ENCODE peak calls at places on chromosomes 4 and X, in nine cellular contexts. I, H, D, E, Z, C, L, Q and R are unnamed samples.

GRCh38 chr4:154604696-154605200 is 7.7 kb downstream of the FGG start:
- DNase-seq in I (no peak), E (no peak), L (no peak), Z (no peak), C (no peak), D (no peak), H (no peak), Q (no peak), R (no peak)

GRCh38 chr4:54668031-54668611 is 10.4 kb downstream of the KIT start:
- DNase-seq in Q (no peak), D (no peak), H (no peak), L (no peak), C (no peak), Z (no peak), E (no peak), I (no peak), R (no peak)

GRCh38 chr4:140826701-140827027 is 70.5 kb upstream of the TBC1D9 start:
- DNase-seq in H (no peak), Z (no peak), C (no peak), D (no peak), L (no peak), Q (no peak), E (no peak), I (no peak), R (no peak)

GRCh38 chrX:120819126-120819525 is 56.5 kb downstream of the CT47B1 start:
- DNase-seq in Q (no peak), H (no peak), E (no peak), D (no peak), I (no peak), Z (no peak), L (no peak), C (no peak), R (no peak)

GRCh38 chr4:105709081-105709450 is 482 bp downstream of the GSTCD start:
- DNase-seq in Q (no peak), E (peak; percentile 3), C (no peak), L (peak; percentile 6), I (no peak), D (peak; percentile 11), H (no peak), Z (no peak), R (peak; percentile 9)

GRCh38 chr4:8157944-8158709 is 486 bp downstream of the ABLIM2 start:
- DNase-seq in L (no peak), E (no peak), H (no peak), I (no peak), D (no peak), Q (no peak), C (no peak), Z (no peak), R (no peak)

GRCh38 chr4:40629401-40630334 is at the start of gene RBM47:
- DNase-seq in Q (peak; percentile 87), C (no peak), H (peak; percentile 33), Z (peak; percentile 61), I (no peak), D (peak; percentile 31), L (peak; percentile 50), E (no peak), R (peak; percentile 29)

GRCh38 chrX:153434801-153435200 is 11.1 kb downstream of the TREX2 start:
- DNase-seq in C (no peak), Q (no peak), I (no peak), Z (no peak), E (no peak), D (no peak), H (no peak), L (no peak), R (no peak)

GRCh38 chr4:168716411-168717129 is 219.7 kb downstream of the PALLD start:
- DNase-seq in H (no peak), L (no peak), Q (no peak), E (no peak), D (no peak), C (no peak), I (no peak), Z (peak; percentile 32), R (no peak)

GRCh38 chr4:116343809-116344208 is 741.6 kb downstream of the TRAM1L1 start:
- DNase-seq in D (no peak), C (no peak), Q (no peak), E (no peak), Z (no peak), H (no peak), I (no peak), L (no peak), R (no peak)

GRCh38 chr4:104393649-104394048 is 101.0 kb downstream of the CXXC4 start:
- DNase-seq in L (no peak), E (no peak), D (no peak), H (no peak), Z (no peak), Q (no peak), C (no peak), I (no peak), R (no peak)

GRCh38 chr4:47722176-47722575 is 115.7 kb downstream of the CORIN start:
- DNase-seq in L (no peak), C (no peak), E (no peak), H (no peak), Z (no peak), I (no peak), Q (no peak), D (no peak), R (no peak)

GRCh38 chr4:140556372-140557085 is 12.2 kb downstream of the UCP1 start:
- DNase-seq in H (no peak), D (no peak), L (no peak), C (no peak), Z (no peak), Q (no peak), I (no peak), E (no peak), R (no peak)

GRCh38 chr4:118327554-118328241 is 25.1 kb downstream of the PRSS12 start:
- DNase-seq in H (no peak), E (no peak), C (no peak), D (no peak), Q (no peak), L (no peak), I (no peak), Z (no peak), R (no peak)

GRCh38 chr4:99117876-99118693 is 26.0 kb downstream of the ADH4 start:
- DNase-seq in I (no peak), L (no peak), E (no peak), Z (no peak), C (no peak), Q (no peak), D (no peak), H (peak; percentile 3), R (no peak)

GRCh38 chr4:73653695-73654106 is 33.5 kb upstream of the RASSF6 start:
- DNase-seq in H (peak; percentile 8), E (peak; percentile 34), C (no peak), D (no peak), L (peak; percentile 33), Z (no peak), I (peak; percentile 67), Q (no peak), R (no peak)

GRCh38 chr4:162523171-162523570 is 359.4 kb upstream of the FSTL5 start:
- DNase-seq in C (no peak), I (no peak), L (no peak), Q (no peak), Z (no peak), H (no peak), D (no peak), E (no peak), R (no peak)

GRCh38 chr4:43251760-43252317 is 359.3 kb downstream of the GRXCR1 start:
- DNase-seq in C (no peak), Q (no peak), L (no peak), I (no peak), Z (no peak), D (no peak), E (no peak), H (no peak), R (no peak)

GRCh38 chr4:147969573-147969972 is 237.7 kb downstream of the ARHGAP10 start:
- DNase-seq in L (no peak), C (no peak), Z (no peak), I (no peak), Q (peak; percentile 65), E (no peak), H (no peak), D (no peak), R (no peak)
- TF ChIP-seq POLR2A in L (no peak), C (no peak), Z (no peak), I (no peak), Q (no peak), E (no peak), H (no peak), D (no peak), R (no peak)

GRCh38 chr4:153467154-153467896 is 1.2 kb downstream of the TMEM131L start:
- DNase-seq in L (peak; percentile 39), C (no peak), H (peak; percentile 68), D (peak; percentile 72), E (peak; percentile 22), Z (no peak), I (peak; percentile 68), Q (peak; percentile 63), R (peak; percentile 12)
- TF ChIP-seq POLR2A in L (no peak), C (no peak), H (peak; percentile 65), D (peak; percentile 66), E (no peak), Z (no peak), I (peak; percentile 41), Q (no peak), R (no peak)

DNA sequence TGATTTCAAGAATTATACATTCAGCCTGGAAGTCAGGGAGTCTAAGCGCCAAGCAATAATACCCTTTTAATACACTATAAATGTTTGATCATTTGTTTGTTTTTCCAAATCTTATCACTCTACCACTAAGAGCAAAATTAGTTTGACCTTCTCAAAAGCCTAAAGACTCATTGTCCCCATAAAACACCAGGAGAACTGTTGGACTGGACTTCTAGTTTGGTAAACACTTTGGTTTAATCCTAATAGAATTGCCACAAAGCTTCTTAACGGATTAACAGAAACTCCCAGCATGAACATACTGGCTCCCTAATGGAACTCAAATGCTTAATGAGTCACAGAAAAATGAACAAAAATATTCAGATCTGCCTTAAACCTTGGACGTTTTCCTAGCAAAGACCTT is 34.9 kb downstream of the SYTL5 start:
- DNase-seq in D (no peak), Z (no peak), I (no peak), H (no peak), L (no peak), E (no peak), C (no peak), Q (no peak), R (no peak)
- TF ChIP-seq POLR2A in D (no peak), Z (no peak), I (no peak), H (no peak), L (no peak), E (no peak), C (no peak), Q (no peak), R (no peak)

GRCh38 chrX:129963729-129964128 is 18.7 kb upstream of the BCORL1 start:
- DNase-seq in L (no peak), Q (no peak), H (no peak), E (no peak), Z (no peak), C (no peak), I (no peak), D (no peak), R (no peak)

GRCh38 chrX:129959493-129959832 is 23.0 kb upstream of the BCORL1 start:
- DNase-seq in Q (no peak), I (peak; percentile 20), Z (no peak), L (no peak), E (no peak), H (no peak), D (no peak), C (no peak), R (no peak)

GRCh38 chrX:129965166-129965565 is 17.3 kb upstream of the BCORL1 start:
- DNase-seq in H (no peak), Z (no peak), C (no peak), Q (no peak), I (no peak), D (no peak), L (no peak), E (no peak), R (no peak)

GRCh38 chrX:129958814-129959492 is 23.5 kb upstream of the BCORL1 start:
- DNase-seq in H (no peak), L (no peak), I (no peak), D (no peak), E (no peak), Z (no peak), C (no peak), Q (no peak), R (no peak)

GRCh38 chrX:129961180-129962083 is 21.0 kb upstream of the BCORL1 start:
- DNase-seq in D (peak; percentile 75), H (peak; percentile 61), I (peak; percentile 88), Q (peak; percentile 69), L (peak; percentile 12), C (no peak), Z (peak; percentile 38), E (peak; percentile 54), R (peak; percentile 75)
- TF ChIP-seq POLR2A in D (peak; percentile 51), H (no peak), I (peak; percentile 89), Q (no peak), L (no peak), C (no peak), Z (no peak), E (no peak), R (peak; percentile 38)